ENCODE peak calls at places on chromosomes 13 and 19, in nine cellular contexts. Y is CD8-positive, alpha-beta T cell; M is activated CD4-positive, alpha-beta memory T cell treated with anti-CD3 and anti-CD28 coated beads, Interleukin-2, amount 10 ng/mL, durations not matched to agents 7 days and 5 days; F is activated CD8-positive, alpha-beta T cell treated with anti-CD3 and anti-CD28 coated beads, Interleukin-2, amount 10 ng/mL, durations not matched to agents 7 days and 5 days; Z is CD8-positive, alpha-beta memory T cell; L is GM03348; T is HFF-Myc; P is islet precursor cell; O is astrocyte of the hippocampus. R is an unnamed sample.

GRCh38 chr19:17235618-17236413 is 9.8 kb downstream of the OCEL1 start:
- DNase-seq in Y (peak), P (peak), F (peak), L (peak), Z (peak), O (peak), M (peak), T (no peak), R (peak)

GRCh38 chr13:35771898-35772297 is 295.4 kb upstream of the MAB21L1 start:
- DNase-seq in O (peak), P (peak), T (peak), M (no peak), Z (no peak), L (peak), Y (no peak), F (no peak), R (peak)

GRCh38 chr19:42207767-42208259 is 9.7 kb downstream of the DEDD2 start:
- DNase-seq in L (peak), Y (no peak), Z (no peak), M (no peak), O (peak), T (peak), F (no peak), P (peak), R (peak)

GRCh38 chr19:18846862-18847515 is 15.2 kb downstream of the UPF1 start:
- DNase-seq in Y (peak), O (peak), P (peak), Z (peak), F (peak), M (peak), T (peak), L (peak), R (peak)

GRCh38 chr13:77239312-77239711 is 87.6 kb downstream of the MYCBP2 start:
- DNase-seq in Y (no peak), P (no peak), O (no peak), Z (no peak), T (no peak), M (no peak), L (no peak), F (no peak), R (no peak)

GRCh38 chr13:48068036-48068435 is 26.9 kb downstream of the MED4 start:
- DNase-seq in P (no peak), Z (no peak), T (no peak), L (no peak), Y (no peak), M (no peak), O (no peak), F (no peak), R (no peak)

GRCh38 chr19:1837625-1838105 is 10.6 kb downstream of the REXO1 start:
- DNase-seq in T (no peak), P (peak), F (peak), Y (peak), Z (peak), L (peak), M (peak), O (peak), R (peak)

GRCh38 chr13:98199480-98199879 is 22.4 kb upstream of the RNF113B start:
- DNase-seq in F (no peak), P (no peak), T (no peak), Y (no peak), Z (no peak), O (no peak), M (no peak), L (no peak), R (peak)

GRCh38 chr19:13981988-13982501 is 24.1 kb downstream of the RFX1 start:
- DNase-seq in P (no peak), L (no peak), T (no peak), F (no peak), O (no peak), M (no peak), Y (no peak), Z (no peak), R (no peak)

GRCh38 chr13:99308481-99309087 is 1.4 kb upstream of the GPR183 start:
- DNase-seq in O (peak), M (no peak), Z (no peak), T (no peak), Y (no peak), L (peak), P (no peak), F (no peak), R (peak)

GRCh38 chr13:36432106-36432544 is at the start of gene CCNA1:
- DNase-seq in T (no peak), Y (no peak), M (peak), F (peak), L (no peak), P (peak), O (peak), Z (no peak), R (peak)

GRCh38 chr13:50616101-50616500 is 227.4 kb downstream of the DLEU7 start:
- DNase-seq in T (no peak), P (no peak), L (peak), M (no peak), F (no peak), Z (no peak), O (no peak), Y (no peak), R (peak)

GRCh38 chr13:93233997-93234416 is 7.4 kb downstream of the GPC6 start:
- DNase-seq in O (no peak), T (no peak), Y (no peak), L (no peak), F (no peak), M (no peak), Z (no peak), P (no peak), R (no peak)

GRCh38 chr19:7230826-7231225 is 63.4 kb downstream of the INSR start:
- DNase-seq in M (no peak), T (no peak), L (peak), F (no peak), Z (no peak), O (no peak), Y (no peak), P (no peak), R (no peak)

GRCh38 chr13:49300716-49301589 is 53.2 kb downstream of the CDADC1 start:
- DNase-seq in P (peak), L (peak), M (peak), Z (peak), O (peak), F (peak), T (peak), Y (peak), R (peak)

GRCh38 chr13:101211261-101211660 is 205.0 kb downstream of the NALCN start:
- DNase-seq in O (no peak), L (peak), T (no peak), F (no peak), P (no peak), Z (no peak), Y (no peak), M (no peak), R (peak)

GRCh38 chr13:50081106-50081898 is 66.1 kb downstream of the KCNRG start:
- DNase-seq in L (peak), T (no peak), Y (peak), M (peak), Z (peak), F (peak), O (peak), P (peak), R (peak)

GRCh38 chr13:79560954-79561353 is 80.0 kb downstream of the NDFIP2 start:
- DNase-seq in Z (no peak), F (no peak), L (no peak), P (peak), Y (no peak), O (no peak), M (no peak), T (no peak), R (no peak)

GRCh38 chr19:42468273-42468796 is 25.6 kb upstream of the CXCL17 start:
- DNase-seq in L (peak), Y (no peak), F (no peak), M (no peak), T (peak), O (peak), Z (no peak), P (peak), R (peak)

GRCh38 chr19:9032136-9032626 is 22.0 kb upstream of the MUC16 start:
- DNase-seq in P (no peak), F (no peak), Z (no peak), Y (no peak), M (no peak), L (no peak), T (no peak), O (no peak), R (no peak)

GRCh38 chr19:9811139-9811538 is 7.7 kb downstream of the FBXL12 start:
- DNase-seq in Y (no peak), Z (no peak), O (no peak), T (no peak), L (no peak), M (no peak), P (no peak), F (no peak), R (no peak)

GRCh38 chr19:584240-585001 is 5.3 kb upstream of the HCN2 start:
- DNase-seq in M (peak), Z (peak), T (no peak), L (peak), F (peak), Y (peak), O (peak), P (peak), R (peak)

GRCh38 chr19:19548915-19549537 is 11.0 kb downstream of the CILP2 start:
- DNase-seq in Y (no peak), F (no peak), L (no peak), T (no peak), O (no peak), M (no peak), P (no peak), Z (no peak), R (no peak)

GRCh38 chr13:48839171-48839570 is 136.5 kb upstream of the FNDC3A start:
- DNase-seq in M (no peak), F (no peak), L (no peak), T (no peak), P (no peak), O (no peak), Y (no peak), Z (no peak), R (no peak)

GRCh38 chr13:66076417-66076816 is 1153.7 kb downstream of the PCDH9 start:
- DNase-seq in Y (no peak), M (no peak), L (no peak), Z (no peak), O (peak), P (no peak), F (no peak), T (no peak), R (peak)

GRCh38 chr13:112072531-112073244 is 5.7 kb downstream of the SOX1 start:
- DNase-seq in T (no peak), M (no peak), L (no peak), O (peak), Y (no peak), P (peak), F (no peak), Z (no peak), R (no peak)

GRCh38 chr19:16447015-16447384 is 24.8 kb downstream of the EPS15L1 start:
- DNase-seq in Z (peak), T (no peak), M (peak), O (peak), Y (peak), L (peak), P (peak), F (peak), R (peak)

GRCh38 chr19:35757231-35757748 is 461 bp upstream of the HSPB6 start:
- DNase-seq in Y (no peak), Z (no peak), T (no peak), O (peak), L (peak), M (peak), P (peak), F (peak), R (peak)

GRCh38 chr19:32599736-32600157 is 18.8 kb downstream of the PDCD5 start:
- DNase-seq in M (peak), F (peak), T (peak), O (peak), P (no peak), L (peak), Z (no peak), Y (peak), R (peak)

GRCh38 chr13:109746364-109746763 is 40.0 kb downstream of the IRS2 start:
- DNase-seq in O (no peak), M (no peak), F (no peak), P (no peak), L (no peak), Y (no peak), T (no peak), Z (no peak), R (no peak)

GRCh38 chr19:50912727-50913716 is 1.8 kb upstream of the KLK4 start:
- DNase-seq in T (no peak), F (no peak), M (no peak), P (peak), Y (no peak), Z (no peak), L (no peak), O (peak), R (no peak)

GRCh38 chr19:8323781-8324185 is 2.5 kb downstream of the RPS28 start:
- DNase-seq in Y (no peak), Z (no peak), M (no peak), T (no peak), F (no peak), P (no peak), L (no peak), O (no peak), R (no peak)

GRCh38 chr13:40916207-40916998 is 102.7 kb downstream of the ELF1 start:
- DNase-seq in Y (no peak), Z (no peak), T (peak), M (no peak), F (no peak), O (no peak), L (no peak), P (no peak), R (peak)

GRCh38 chr13:75364131-75364713 is 117.7 kb downstream of the TBC1D4 start:
- DNase-seq in L (no peak), M (no peak), T (no peak), P (no peak), F (no peak), Y (no peak), Z (no peak), O (no peak), R (no peak)

GRCh38 chr13:99215466-99215865 is 14.8 kb downstream of the UBAC2 start:
- DNase-seq in L (no peak), P (no peak), Y (peak), Z (peak), T (no peak), M (peak), O (no peak), F (peak), R (no peak)

R was measured in EH.